ENCODE peak calls at places on chromosome 15, in four cellular contexts. L is ascending aorta, K is gastrocnemius medialis, M is A549. S is an unnamed sample.

GRCh38 chr15:29669823-29670222 is 152.4 kb downstream of the TJP1 start:
- DNase-seq in L (peak; percentile 34), K (no peak), M (peak; percentile 69), S (peak; percentile 66)

GRCh38 chr15:25770618-25771369 is 92.3 kb downstream of the ATP10A start:
- DNase-seq in L (no peak), K (no peak), M (no peak), S (no peak)

GRCh38 chr15:85825118-85825517 is 30.4 kb upstream of the KLHL25 start:
- DNase-seq in L (no peak), K (no peak), M (no peak), S (no peak)

GRCh38 chr15:94234300-94234699 is 2.9 kb downstream of the MCTP2 start:
- DNase-seq in L (no peak), K (no peak), M (no peak), S (no peak)

GRCh38 chr15:92636950-92637481 is 18.6 kb downstream of the FAM174B start:
- DNase-seq in L (peak; percentile 31), K (no peak), M (no peak), S (peak; percentile 23)

GRCh38 chr15:76342046-76342381 is 5.4 kb downstream of the ISL2 start:
- DNase-seq in L (no peak), K (no peak), M (no peak), S (no peak)

GRCh38 chr15:30974112-30974511 is 17.3 kb downstream of the MTMR10 start:
- DNase-seq in L (no peak), K (no peak), M (no peak), S (no peak)

GRCh38 chr15:69854521-69855171 is 243.1 kb downstream of the TLE3 start:
- DNase-seq in L (no peak), K (no peak), M (peak; percentile 9), S (no peak)

GRCh38 chr15:39788108-39788507 is 5.5 kb upstream of the FSIP1 start:
- DNase-seq in L (no peak), K (no peak), M (no peak), S (no peak)

GRCh38 chr15:67149068-67149841 is 83.9 kb downstream of the SMAD3 start:
- DNase-seq in L (no peak), K (no peak), M (no peak), S (no peak)

GRCh38 chr15:87528873-87529272 is 727.7 kb downstream of the NTRK3 start:
- DNase-seq in L (no peak), K (no peak), M (no peak), S (peak; percentile 15)

GRCh38 chr15:48899793-48900192 is 21.9 kb downstream of the EID1 start:
- DNase-seq in L (no peak), K (no peak), M (no peak), S (no peak)
- H3K27ac ChIP-seq in L (no peak overlapping the region), K (no peak overlapping the region), M (no peak overlapping the region), S (no peak overlapping the region)

GRCh38 chr15:44802336-44802735 is 66.0 kb downstream of the TRIM69 start:
- DNase-seq in L (no peak), K (no peak), M (no peak), S (no peak)
- H3K27ac ChIP-seq in L (no peak overlapping the region), K (no peak overlapping the region), M (no peak overlapping the region), S (no peak overlapping the region)

GRCh38 chr15:22949074-22949547 is 31.1 kb downstream of the CYFIP1 start:
- DNase-seq in L (peak; percentile 81), K (no peak), M (no peak), S (no peak)
- H3K27ac ChIP-seq in L (peak overlapping the region; percentile 57), K (peak overlapping the region; percentile 36), M (no peak overlapping the region), S (peak overlapping the region; percentile 3)

DNA sequence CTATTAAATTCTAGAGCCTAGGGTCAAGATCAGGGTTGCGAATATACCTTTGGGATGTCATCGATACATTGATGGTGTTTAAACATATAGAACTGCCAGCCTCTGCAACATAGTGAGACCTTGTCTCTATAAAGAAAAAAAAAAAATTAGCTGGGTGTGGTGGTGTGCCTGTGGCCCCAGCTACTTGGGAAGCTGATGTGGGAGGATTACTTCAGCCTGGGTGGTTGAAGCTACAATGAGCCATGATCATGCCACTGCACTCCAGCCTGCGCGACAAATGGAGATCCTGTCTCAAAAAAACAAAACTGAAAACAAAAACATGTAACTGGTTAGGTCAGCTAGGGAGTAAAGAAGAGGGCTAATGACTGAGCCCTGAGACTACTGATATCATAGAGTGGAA is 30.8 kb upstream of the MGA start:
- DNase-seq in L (no peak), K (no peak), M (no peak), S (no peak)
- H3K27ac ChIP-seq in L (no peak overlapping the region), K (no peak overlapping the region), M (no peak overlapping the region), S (no peak overlapping the region)

GRCh38 chr15:58458076-58458475 is 26.3 kb downstream of the LIPC start:
- DNase-seq in L (no peak), K (no peak), M (no peak), S (no peak)

GRCh38 chr15:58460872-58461271 is 29.1 kb downstream of the LIPC start:
- DNase-seq in L (no peak), K (no peak), M (no peak), S (no peak)

GRCh38 chr15:58459045-58459444 is 27.3 kb downstream of the LIPC start:
- DNase-seq in L (no peak), K (no peak), M (no peak), S (no peak)

GRCh38 chr15:58460108-58460507 is 28.3 kb downstream of the LIPC start:
- DNase-seq in L (no peak), K (no peak), M (no peak), S (no peak)

GRCh38 chr15:58459562-58459961 is 27.8 kb downstream of the LIPC start:
- DNase-seq in L (no peak), K (no peak), M (no peak), S (no peak)
- H3K27ac ChIP-seq in L (no peak overlapping the region), K (peak overlapping the region; percentile 4), M (peak overlapping the region; percentile 52), S (no peak overlapping the region)